ENCODE peak calls at places on chromosomes 4 and X, in five cellular contexts. M is dorsolateral prefrontal cortex, I is fibroblast of lung, Y is K562, J is GM23248. C is an unnamed sample.

GRCh38 chr4:186829740-186830449 is 106.2 kb upstream of the FAT1 start:
- DNase-seq in M (no peak), I (peak), Y (peak), J (no peak), C (no peak)

GRCh38 chr4:55214172-55214571 is 88.8 kb upstream of the KDR start:
- DNase-seq in M (no peak), I (no peak), Y (no peak), J (no peak), C (no peak)

GRCh38 chr4:73705056-73705432 is 35.3 kb upstream of the CXCL8 start:
- DNase-seq in M (no peak), I (peak), Y (no peak), J (peak), C (no peak)

GRCh38 chrX:13716905-13717304 is 17.5 kb downstream of the TRAPPC2 start:
- DNase-seq in M (no peak), I (no peak), Y (no peak), J (no peak), C (no peak)

GRCh38 chr4:1763550-1764080 is 29.5 kb upstream of the FGFR3 start:
- DNase-seq in M (peak), I (peak), Y (peak), J (peak), C (no peak)

GRCh38 chr4:38386654-38387188 is 277.3 kb upstream of the KLF3 start:
- DNase-seq in M (no peak), I (no peak), Y (no peak), J (no peak), C (no peak)

GRCh38 chr4:151674804-151675290 is 86.0 kb downstream of the GATB start:
- DNase-seq in M (no peak), I (peak), Y (no peak), J (peak), C (no peak)

GRCh38 chrX:36859231-36859630 is 148.9 kb upstream of the FAM47C start:
- DNase-seq in M (no peak), I (no peak), Y (no peak), J (no peak), C (no peak)

GRCh38 chrX:9519546-9520210 is 54.8 kb downstream of the TBL1X start:
- DNase-seq in M (no peak), I (no peak), Y (no peak), J (peak), C (no peak)

GRCh38 chrX:73830489-73831414 is 267.8 kb downstream of the CHIC1 start:
- DNase-seq in M (no peak), I (no peak), Y (no peak), J (no peak), C (no peak)

GRCh38 chrX:18983711-18984380 is at the start of gene PHKA2:
- DNase-seq in M (peak), I (peak), Y (peak), J (peak), C (peak)

GRCh38 chr4:73259552-73260140 is 1.0 kb upstream of the ANKRD17 start:
- DNase-seq in M (no peak), I (no peak), Y (no peak), J (peak), C (no peak)

GRCh38 chr4:155494037-155494718 is 117.4 kb upstream of the MAP9 start:
- DNase-seq in M (no peak), I (no peak), Y (no peak), J (no peak), C (no peak)

GRCh38 chr4:41644288-41644914 is 104.1 kb downstream of the PHOX2B start:
- DNase-seq in M (peak), I (peak), Y (peak), J (peak), C (peak)

GRCh38 chrX:40012800-40013682 is 84.7 kb downstream of the BCOR start:
- DNase-seq in M (no peak), I (peak), Y (peak), J (peak), C (peak)

GRCh38 chrX:154429708-154430107 is 1.2 kb downstream of the ATP6AP1 start:
- DNase-seq in M (no peak), I (no peak), Y (no peak), J (no peak), C (no peak)
- H3K4me3 ChIP-seq in M (peak), I (peak), Y (peak), J (peak), C (peak)

GRCh38 chr4:188989371-188989770 is 850.1 kb downstream of the TRIML1 start:
- DNase-seq in M (no peak), I (no peak), Y (no peak), J (no peak), C (no peak)

GRCh38 chr4:188984518-188984917 is 845.3 kb downstream of the TRIML1 start:
- DNase-seq in M (no peak), I (no peak), Y (no peak), J (no peak), C (no peak)

GRCh38 chr4:188988131-188988530 is 848.9 kb downstream of the TRIML1 start:
- DNase-seq in M (no peak), I (no peak), Y (no peak), J (no peak), C (no peak)

GRCh38 chr4:188987011-188987410 is 847.8 kb downstream of the TRIML1 start:
- DNase-seq in M (no peak), I (no peak), Y (no peak), J (no peak), C (no peak)

GRCh38 chr4:188986271-188986689 is 847.0 kb downstream of the TRIML1 start:
- DNase-seq in M (no peak), I (peak), Y (no peak), J (peak), C (no peak)
- H3K27ac ChIP-seq in M (no peak), I (no peak), Y (no peak), J (no peak), C (no peak)

GRCh38 chr4:76690906-76691275 is 207.1 kb downstream of the SOWAHB start:
- DNase-seq in M (no peak), I (peak), Y (no peak), J (peak), C (no peak)
- H3K4me3 ChIP-seq in M (no peak), I (peak), Y (no peak), J (peak), C (no peak)

GRCh38 chr4:183659919-183660318 is 826 bp downstream of the TRAPPC11 start:
- DNase-seq in M (no peak), I (no peak), Y (no peak), J (peak), C (no peak)

GRCh38 chr4:183659029-183659870 is at the start of the genes RWDD4 and TRAPPC11:
- DNase-seq in M (peak), I (peak), Y (peak), J (peak), C (peak)

GRCh38 chr4:183657564-183657963 is 1.4 kb downstream of the RWDD4 start:
- DNase-seq in M (no peak), I (no peak), Y (no peak), J (peak), C (no peak)

GRCh38 chr4:183658362-183659028 is 490 bp downstream of the RWDD4 start:
- DNase-seq in M (no peak), I (no peak), Y (peak), J (peak), C (peak)
- H3K27ac ChIP-seq in M (peak), I (peak), Y (peak), J (peak), C (peak)

C was measured in left ventricle myocardium inferior.